ENCODE peak calls at places on chromosomes 13 and 19, in seven cellular contexts. W is stimulated activated CD8-positive, alpha-beta memory T cell treated with anti-CD3 and anti-CD28 coated beads, Interleukin-12 subunit alpha, Interleukin-12 subunit beta, amount 100 ng/mL, for 4 hours; O is ecto neural progenitor cell; P is heart right ventricle; V is T-helper 1 cell; D is posterior cingulate gyrus; G is activated CD4-positive, alpha-beta T cell treated with anti-CD3 and anti-CD28 coated beads, Interleukin-2, amount 50 U/mL, for 4 hours. M is an unnamed sample.

GRCh38 chr13:19959831-19960672 is 1.5 kb downstream of the ZMYM2 start:
- DNase-seq in P (peak; percentile 85), O (peak; percentile 88), G (peak; percentile 82), W (peak; percentile 73), D (peak; percentile 88), V (peak; percentile 83), M (peak; percentile 92)

GRCh38 chr13:70088926-70089325 is 18.7 kb upstream of the ATXN8OS start:
- DNase-seq in P (no peak), W (no peak), D (no peak), O (no peak), V (no peak), G (no peak), M (no peak)

GRCh38 chr19:5823579-5824281 is 15.8 kb downstream of the FUT6 start:
- DNase-seq in G (no peak), P (no peak), V (no peak), D (no peak), W (no peak), O (no peak), M (peak; percentile 51)

GRCh38 chr19:7595466-7596133 is at the start of gene CAMSAP3:
- DNase-seq in G (peak; percentile 14), P (no peak), V (no peak), W (peak; percentile 25), D (no peak), O (peak; percentile 87), M (no peak)

GRCh38 chr13:49374585-49375290 is 69.1 kb downstream of the CAB39L start:
- DNase-seq in D (no peak), W (no peak), V (no peak), P (no peak), G (no peak), O (no peak), M (peak; percentile 72)

GRCh38 chr19:43525836-43526771 is 897 bp downstream of the ETHE1 start:
- DNase-seq in D (no peak), G (no peak), V (no peak), W (no peak), O (peak; percentile 51), P (no peak), M (no peak)

GRCh38 chr19:17281391-17282304 is at the start of gene ANKLE1:
- DNase-seq in P (no peak), W (peak; percentile 6), G (no peak), V (no peak), D (no peak), O (no peak), M (no peak)

GRCh38 chr13:107866007-107866665 is 349.2 kb downstream of the LIG4 start:
- DNase-seq in D (peak; percentile 37), G (no peak), V (no peak), O (peak; percentile 71), W (no peak), P (no peak), M (peak; percentile 37)

GRCh38 chr13:80047406-80047805 is 293.5 kb downstream of the SPRY2 start:
- DNase-seq in G (no peak), O (no peak), P (no peak), W (no peak), D (no peak), V (no peak), M (peak; percentile 71)

M was measured in HT1080.